ENCODE peak calls at places on chromosomes 5 and 9, in eight cellular contexts. V, K, M, Z, B, E, N and F are unnamed samples.

GRCh38 chr5:53019320-53019719 is 30.2 kb downstream of the ITGA2 start:
- DNase-seq in V (no peak), K (no peak), M (no peak), Z (peak), B (no peak), E (no peak), N (no peak), F (peak)

GRCh38 chr9:102355982-102356381 is 617.5 kb upstream of the GRIN3A start:
- DNase-seq in V (no peak), K (no peak), M (no peak), Z (no peak), B (no peak), E (no peak), N (no peak), F (no peak)

GRCh38 chr9:34403554-34404380 is 27.1 kb upstream of the MYORG start:
- DNase-seq in V (no peak), K (peak), M (peak), Z (peak), B (peak), E (peak), N (peak), F (peak)

GRCh38 chr5:126624534-126624933 is 23.8 kb downstream of the PHAX start:
- DNase-seq in V (no peak), K (no peak), M (no peak), Z (peak), B (no peak), E (no peak), N (no peak), F (peak)

GRCh38 chr5:1048861-1049838 is 40.5 kb downstream of the NKD2 start:
- DNase-seq in V (no peak), K (no peak), M (no peak), Z (no peak), B (no peak), E (no peak), N (no peak), F (no peak)

GRCh38 chr5:43685271-43685950 is 82.4 kb downstream of the NNT start:
- DNase-seq in V (no peak), K (no peak), M (no peak), Z (no peak), B (no peak), E (no peak), N (no peak), F (no peak)

GRCh38 chr5:1762121-1762877 is 37.3 kb downstream of the MRPL36 start:
- DNase-seq in V (no peak), K (no peak), M (no peak), Z (no peak), B (no peak), E (no peak), N (no peak), F (no peak)

GRCh38 chr9:76654575-76654974 is 109.7 kb upstream of the PCA3 start:
- DNase-seq in V (no peak), K (no peak), M (no peak), Z (peak), B (no peak), E (no peak), N (no peak), F (peak)

GRCh38 chr9:122228906-122229837 is at the start of gene LHX6:
- DNase-seq in V (no peak), K (no peak), M (no peak), Z (peak), B (no peak), E (no peak), N (no peak), F (peak)

GRCh38 chr9:13513710-13514444 is 234.4 kb upstream of the MPDZ start:
- DNase-seq in V (no peak), K (no peak), M (no peak), Z (no peak), B (no peak), E (no peak), N (no peak), F (peak)

GRCh38 chr9:27368317-27368985 is 71.5 kb upstream of the EQTN start:
- DNase-seq in V (no peak), K (no peak), M (no peak), Z (no peak), B (no peak), E (no peak), N (peak), F (no peak)

GRCh38 chr5:139633295-139634027 is 14.7 kb upstream of the CXXC5 start:
- DNase-seq in V (no peak), K (no peak), M (peak), Z (peak), B (peak), E (peak), N (peak), F (peak)

GRCh38 chr9:122356627-122357026 is 14.2 kb upstream of the PTGS1 start:
- DNase-seq in V (no peak), K (no peak), M (no peak), Z (no peak), B (no peak), E (no peak), N (no peak), F (no peak)